ENCODE peak calls at places on chromosomes 4 and X, in seven cellular contexts. One of them, this sample, is unnamed.

GRCh38 chr4:145934434-145935047 is 4.1 kb downstream of the ZNF827 start:
- DNase-seq in CD8-positive, alpha-beta memory T cell: no peak
- DNase-seq in HCT116: no peak
- DNase-seq in CD8-positive, alpha-beta T cell: no peak
- DNase-seq in cardiac muscle cell: peak; percentile 32
- DNase-seq in fibroblast of lung: no peak
- DNase-seq in sigmoid colon: no peak
- DNase-seq in this sample: no peak

GRCh38 chr4:8110071-8110986 is 48.3 kb downstream of the ABLIM2 start:
- DNase-seq in CD8-positive, alpha-beta memory T cell: no peak
- DNase-seq in HCT116: no peak
- DNase-seq in CD8-positive, alpha-beta T cell: no peak
- DNase-seq in cardiac muscle cell: peak; percentile 65
- DNase-seq in fibroblast of lung: peak; percentile 30
- DNase-seq in sigmoid colon: no peak
- DNase-seq in this sample: peak; percentile 93

GRCh38 chrX:152259150-152259549 is 120.8 kb upstream of the MAGEA10 start:
- DNase-seq in CD8-positive, alpha-beta memory T cell: no peak
- DNase-seq in HCT116: no peak
- DNase-seq in CD8-positive, alpha-beta T cell: no peak
- DNase-seq in cardiac muscle cell: no peak
- DNase-seq in fibroblast of lung: no peak
- DNase-seq in sigmoid colon: no peak
- DNase-seq in this sample: no peak

GRCh38 chr4:183960021-183960420 is 54.9 kb downstream of the STOX2 start:
- DNase-seq in CD8-positive, alpha-beta memory T cell: no peak
- DNase-seq in HCT116: no peak
- DNase-seq in CD8-positive, alpha-beta T cell: no peak
- DNase-seq in cardiac muscle cell: peak; percentile 34
- DNase-seq in fibroblast of lung: peak; percentile 84
- DNase-seq in sigmoid colon: peak; percentile 68
- DNase-seq in this sample: peak; percentile 63

GRCh38 chr4:147547314-147548056 is 66.6 kb downstream of the EDNRA start:
- DNase-seq in CD8-positive, alpha-beta memory T cell: no peak
- DNase-seq in HCT116: no peak
- DNase-seq in CD8-positive, alpha-beta T cell: no peak
- DNase-seq in cardiac muscle cell: no peak
- DNase-seq in fibroblast of lung: peak; percentile 85
- DNase-seq in sigmoid colon: no peak
- DNase-seq in this sample: no peak

GRCh38 chr4:188714907-188715306 is 575.7 kb downstream of the TRIML1 start:
- DNase-seq in CD8-positive, alpha-beta memory T cell: no peak
- DNase-seq in HCT116: no peak
- DNase-seq in CD8-positive, alpha-beta T cell: no peak
- DNase-seq in cardiac muscle cell: no peak
- DNase-seq in fibroblast of lung: peak; percentile 20
- DNase-seq in sigmoid colon: no peak
- DNase-seq in this sample: no peak

GRCh38 chr4:101136373-101137370 is 210.7 kb downstream of the PPP3CA start:
- DNase-seq in CD8-positive, alpha-beta memory T cell: no peak
- DNase-seq in HCT116: no peak
- DNase-seq in CD8-positive, alpha-beta T cell: no peak
- DNase-seq in cardiac muscle cell: no peak
- DNase-seq in fibroblast of lung: no peak
- DNase-seq in sigmoid colon: no peak
- DNase-seq in this sample: no peak

GRCh38 chr4:73729534-73730165 is 10.7 kb upstream of the CXCL8 start:
- DNase-seq in CD8-positive, alpha-beta memory T cell: no peak
- DNase-seq in HCT116: peak; percentile 54
- DNase-seq in CD8-positive, alpha-beta T cell: peak; percentile 11
- DNase-seq in cardiac muscle cell: peak; percentile 66
- DNase-seq in fibroblast of lung: peak; percentile 69
- DNase-seq in sigmoid colon: peak; percentile 85
- DNase-seq in this sample: peak; percentile 42

GRCh38 chr4:128782875-128783614 is 26.5 kb upstream of the JADE1 start:
- DNase-seq in CD8-positive, alpha-beta memory T cell: no peak
- DNase-seq in HCT116: no peak
- DNase-seq in CD8-positive, alpha-beta T cell: no peak
- DNase-seq in cardiac muscle cell: no peak
- DNase-seq in fibroblast of lung: peak; percentile 79
- DNase-seq in sigmoid colon: no peak
- DNase-seq in this sample: no peak

GRCh38 chr4:8675383-8675782 is 82.8 kb downstream of the CPZ start:
- DNase-seq in CD8-positive, alpha-beta memory T cell: no peak
- DNase-seq in HCT116: no peak
- DNase-seq in CD8-positive, alpha-beta T cell: no peak
- DNase-seq in cardiac muscle cell: peak; percentile 85
- DNase-seq in fibroblast of lung: no peak
- DNase-seq in sigmoid colon: peak; percentile 55
- DNase-seq in this sample: peak; percentile 95

GRCh38 chr4:125624951-125625350 is 310.2 kb downstream of the FAT4 start:
- DNase-seq in CD8-positive, alpha-beta memory T cell: no peak
- DNase-seq in HCT116: no peak
- DNase-seq in CD8-positive, alpha-beta T cell: no peak
- DNase-seq in cardiac muscle cell: no peak
- DNase-seq in fibroblast of lung: no peak
- DNase-seq in sigmoid colon: no peak
- DNase-seq in this sample: no peak

GRCh38 chr4:125620066-125620850 is 305.5 kb downstream of the FAT4 start:
- DNase-seq in CD8-positive, alpha-beta memory T cell: no peak
- DNase-seq in HCT116: no peak
- DNase-seq in CD8-positive, alpha-beta T cell: no peak
- DNase-seq in cardiac muscle cell: no peak
- DNase-seq in fibroblast of lung: no peak
- DNase-seq in sigmoid colon: no peak
- DNase-seq in this sample: no peak
- H3K4me3 ChIP-seq in CD8-positive, alpha-beta memory T cell: no peak overlapping the region
- H3K4me3 ChIP-seq in HCT116: no peak overlapping the region
- H3K4me3 ChIP-seq in CD8-positive, alpha-beta T cell: no peak overlapping the region
- H3K4me3 ChIP-seq in cardiac muscle cell: no peak overlapping the region
- H3K4me3 ChIP-seq in fibroblast of lung: peak overlapping the region; percentile 29
- H3K4me3 ChIP-seq in sigmoid colon: no peak overlapping the region
- H3K4me3 ChIP-seq in this sample: no peak overlapping the region

DNA sequence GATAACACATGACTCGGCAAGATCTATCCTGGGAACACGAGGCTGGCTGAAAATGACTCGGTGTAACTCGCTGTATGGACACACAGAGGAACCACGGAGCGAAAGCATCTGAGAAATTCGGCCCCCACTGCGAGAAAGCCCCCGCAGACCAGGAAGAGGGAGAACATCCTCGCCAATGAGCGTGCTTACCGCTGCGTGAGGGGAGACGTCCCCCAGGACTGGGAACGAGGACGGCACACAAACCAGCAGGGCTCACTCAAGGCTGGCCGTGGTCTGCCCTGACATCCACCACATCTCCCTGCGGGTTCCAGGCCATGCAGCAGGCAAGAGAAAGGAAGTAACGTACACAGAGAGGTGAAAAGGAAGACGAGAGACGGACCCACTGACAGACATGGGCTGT is 17.6 kb upstream of the GTPBP6 start:
- DNase-seq in CD8-positive, alpha-beta memory T cell: no peak
- DNase-seq in HCT116: no peak
- DNase-seq in CD8-positive, alpha-beta T cell: no peak
- DNase-seq in cardiac muscle cell: no peak
- DNase-seq in fibroblast of lung: no peak
- DNase-seq in sigmoid colon: peak; percentile 48
- DNase-seq in this sample: no peak
- H3K36me3 ChIP-seq in CD8-positive, alpha-beta memory T cell: no peaks in the 10 kb centered on the region
- H3K36me3 ChIP-seq in HCT116: no peaks in the 10 kb centered on the region
- H3K36me3 ChIP-seq in CD8-positive, alpha-beta T cell: no peaks in the 10 kb centered on the region
- H3K36me3 ChIP-seq in cardiac muscle cell: peaks cover 5% of the 10 kb centered on the region
- H3K36me3 ChIP-seq in fibroblast of lung: peaks cover 1% of the 10 kb centered on the region
- H3K36me3 ChIP-seq in sigmoid colon: peaks cover 6% of the 10 kb centered on the region
- H3K36me3 ChIP-seq in this sample: peaks cover 4% of the 10 kb centered on the region

DNA sequence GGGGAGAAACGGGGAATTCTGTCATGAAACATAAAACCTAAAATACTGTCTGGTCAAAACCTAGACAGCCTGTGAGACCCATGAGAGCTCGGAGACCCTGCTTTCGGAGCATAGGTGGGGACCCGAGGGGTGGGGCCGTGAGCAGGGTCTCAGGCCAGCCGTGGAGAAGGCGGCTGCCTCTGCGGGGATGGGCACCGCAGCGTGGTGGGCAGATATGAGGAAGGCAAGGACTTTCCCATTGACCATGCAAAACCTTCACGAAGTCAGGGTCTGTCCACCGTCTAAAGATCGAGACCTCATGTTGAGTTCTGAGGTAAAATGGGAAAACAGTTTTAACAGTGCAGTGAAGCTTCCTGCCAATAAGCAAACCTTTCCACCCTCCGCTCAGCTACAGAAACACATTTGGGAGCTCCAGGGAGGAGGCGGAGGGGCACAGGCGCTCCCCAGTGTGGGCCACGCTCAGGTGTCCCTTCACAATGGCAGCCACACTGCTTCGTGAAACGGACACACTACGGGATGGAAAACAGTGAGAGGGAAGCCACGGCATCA is 74.4 kb downstream of the SORBS2 start:
- DNase-seq in CD8-positive, alpha-beta memory T cell: no peak
- DNase-seq in HCT116: no peak
- DNase-seq in CD8-positive, alpha-beta T cell: no peak
- DNase-seq in cardiac muscle cell: no peak
- DNase-seq in fibroblast of lung: no peak
- DNase-seq in sigmoid colon: no peak
- DNase-seq in this sample: no peak
- H3K4me3 ChIP-seq in CD8-positive, alpha-beta memory T cell: no peak overlapping the region
- H3K4me3 ChIP-seq in HCT116: no peak overlapping the region
- H3K4me3 ChIP-seq in CD8-positive, alpha-beta T cell: no peak overlapping the region
- H3K4me3 ChIP-seq in cardiac muscle cell: no peak overlapping the region
- H3K4me3 ChIP-seq in fibroblast of lung: peak overlapping the region; percentile 32
- H3K4me3 ChIP-seq in sigmoid colon: peak overlapping the region; percentile 38
- H3K4me3 ChIP-seq in this sample: no peak overlapping the region

GRCh38 chr4:124685851-124686250 is 26.7 kb downstream of the ANKRD50 start:
- DNase-seq in CD8-positive, alpha-beta memory T cell: no peak
- DNase-seq in HCT116: no peak
- DNase-seq in CD8-positive, alpha-beta T cell: no peak
- DNase-seq in cardiac muscle cell: no peak
- DNase-seq in fibroblast of lung: peak; percentile 34
- DNase-seq in sigmoid colon: no peak
- DNase-seq in this sample: no peak

GRCh38 chr4:124684301-124684700 is 28.2 kb downstream of the ANKRD50 start:
- DNase-seq in CD8-positive, alpha-beta memory T cell: no peak
- DNase-seq in HCT116: no peak
- DNase-seq in CD8-positive, alpha-beta T cell: no peak
- DNase-seq in cardiac muscle cell: no peak
- DNase-seq in fibroblast of lung: no peak
- DNase-seq in sigmoid colon: no peak
- DNase-seq in this sample: no peak

GRCh38 chr4:124691801-124692200 is 20.7 kb downstream of the ANKRD50 start:
- DNase-seq in CD8-positive, alpha-beta memory T cell: no peak
- DNase-seq in HCT116: no peak
- DNase-seq in CD8-positive, alpha-beta T cell: no peak
- DNase-seq in cardiac muscle cell: no peak
- DNase-seq in fibroblast of lung: no peak
- DNase-seq in sigmoid colon: no peak
- DNase-seq in this sample: no peak

GRCh38 chr4:124686279-124686678 is 26.3 kb downstream of the ANKRD50 start:
- DNase-seq in CD8-positive, alpha-beta memory T cell: no peak
- DNase-seq in HCT116: no peak
- DNase-seq in CD8-positive, alpha-beta T cell: no peak
- DNase-seq in cardiac muscle cell: no peak
- DNase-seq in fibroblast of lung: no peak
- DNase-seq in sigmoid colon: no peak
- DNase-seq in this sample: peak; percentile 65
- H3K36me3 ChIP-seq in CD8-positive, alpha-beta memory T cell: no peaks in the 10 kb centered on the region
- H3K36me3 ChIP-seq in HCT116: no peaks in the 10 kb centered on the region
- H3K36me3 ChIP-seq in CD8-positive, alpha-beta T cell: no peaks in the 10 kb centered on the region
- H3K36me3 ChIP-seq in cardiac muscle cell: no peaks in the 10 kb centered on the region
- H3K36me3 ChIP-seq in fibroblast of lung: no peaks in the 10 kb centered on the region
- H3K36me3 ChIP-seq in sigmoid colon: no peaks in the 10 kb centered on the region
- H3K36me3 ChIP-seq in this sample: no peaks in the 10 kb centered on the region

GRCh38 chr4:169266081-169266480 is 4.7 kb downstream of the SH3RF1 start:
- DNase-seq in CD8-positive, alpha-beta memory T cell: no peak
- DNase-seq in HCT116: no peak
- DNase-seq in CD8-positive, alpha-beta T cell: no peak
- DNase-seq in cardiac muscle cell: no peak
- DNase-seq in fibroblast of lung: no peak
- DNase-seq in sigmoid colon: no peak
- DNase-seq in this sample: no peak
- H3K4me3 ChIP-seq in CD8-positive, alpha-beta memory T cell: no peak overlapping the region
- H3K4me3 ChIP-seq in HCT116: no peak overlapping the region
- H3K4me3 ChIP-seq in CD8-positive, alpha-beta T cell: no peak overlapping the region
- H3K4me3 ChIP-seq in cardiac muscle cell: no peak overlapping the region
- H3K4me3 ChIP-seq in fibroblast of lung: no peak overlapping the region
- H3K4me3 ChIP-seq in sigmoid colon: no peak overlapping the region
- H3K4me3 ChIP-seq in this sample: no peak overlapping the region

GRCh38 chr4:25402521-25402920 is 25.5 kb downstream of the ANAPC4 start:
- DNase-seq in CD8-positive, alpha-beta memory T cell: no peak
- DNase-seq in HCT116: no peak
- DNase-seq in CD8-positive, alpha-beta T cell: no peak
- DNase-seq in cardiac muscle cell: no peak
- DNase-seq in fibroblast of lung: peak; percentile 56
- DNase-seq in sigmoid colon: no peak
- DNase-seq in this sample: no peak

GRCh38 chr4:25410820-25411529 is 33.9 kb downstream of the ANAPC4 start:
- DNase-seq in CD8-positive, alpha-beta memory T cell: no peak
- DNase-seq in HCT116: no peak
- DNase-seq in CD8-positive, alpha-beta T cell: no peak
- DNase-seq in cardiac muscle cell: no peak
- DNase-seq in fibroblast of lung: no peak
- DNase-seq in sigmoid colon: no peak
- DNase-seq in this sample: no peak

GRCh38 chr4:25405453-25405852 is 28.4 kb downstream of the ANAPC4 start:
- DNase-seq in CD8-positive, alpha-beta memory T cell: no peak
- DNase-seq in HCT116: no peak
- DNase-seq in CD8-positive, alpha-beta T cell: no peak
- DNase-seq in cardiac muscle cell: no peak
- DNase-seq in fibroblast of lung: no peak
- DNase-seq in sigmoid colon: no peak
- DNase-seq in this sample: no peak

GRCh38 chr4:25403699-25404098 is 26.6 kb downstream of the ANAPC4 start:
- DNase-seq in CD8-positive, alpha-beta memory T cell: no peak
- DNase-seq in HCT116: no peak
- DNase-seq in CD8-positive, alpha-beta T cell: no peak
- DNase-seq in cardiac muscle cell: no peak
- DNase-seq in fibroblast of lung: no peak
- DNase-seq in sigmoid colon: no peak
- DNase-seq in this sample: no peak

DNA sequence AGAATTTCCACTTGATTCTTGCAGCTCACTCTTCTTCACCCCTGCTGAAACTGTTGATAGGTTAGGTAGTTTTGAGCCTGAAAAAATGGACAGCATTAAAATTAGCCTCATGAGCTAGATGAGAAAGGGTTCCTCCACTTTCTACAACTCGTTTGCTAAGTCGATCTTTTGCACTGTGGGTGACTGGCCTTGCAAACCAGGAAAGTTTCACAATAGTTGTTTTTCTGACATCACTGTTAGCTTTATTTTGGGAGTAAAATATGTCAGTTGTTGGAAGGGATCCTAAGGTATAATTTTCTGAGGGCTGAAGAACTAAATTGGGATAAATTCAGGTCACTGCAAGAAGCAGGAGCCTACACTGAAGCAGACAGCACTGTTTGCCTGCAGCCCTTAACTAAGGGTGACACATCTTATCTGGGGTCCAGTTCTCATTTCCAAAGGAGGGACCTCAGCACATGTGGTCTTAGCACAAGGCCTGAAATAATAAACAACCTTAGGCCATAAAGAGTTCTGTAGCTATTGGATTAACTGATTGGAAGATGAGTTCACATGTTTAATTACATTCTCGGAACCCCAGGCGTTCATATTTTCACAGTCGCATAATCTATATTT is 29.1 kb downstream of the ANAPC4 start:
- DNase-seq in CD8-positive, alpha-beta memory T cell: no peak
- DNase-seq in HCT116: no peak
- DNase-seq in CD8-positive, alpha-beta T cell: no peak
- DNase-seq in cardiac muscle cell: no peak
- DNase-seq in fibroblast of lung: peak; percentile 26
- DNase-seq in sigmoid colon: no peak
- DNase-seq in this sample: no peak
- H3K36me3 ChIP-seq in CD8-positive, alpha-beta memory T cell: peaks cover 45% of the 10 kb centered on the region
- H3K36me3 ChIP-seq in HCT116: peaks cover 24% of the 10 kb centered on the region
- H3K36me3 ChIP-seq in CD8-positive, alpha-beta T cell: peaks cover 32% of the 10 kb centered on the region
- H3K36me3 ChIP-seq in cardiac muscle cell: peaks cover 36% of the 10 kb centered on the region
- H3K36me3 ChIP-seq in fibroblast of lung: peaks cover 2% of the 10 kb centered on the region
- H3K36me3 ChIP-seq in sigmoid colon: peaks cover 98% of the 10 kb centered on the region
- H3K36me3 ChIP-seq in this sample: peaks cover 7% of the 10 kb centered on the region

GRCh38 chr4:113757486-113757885 is 4.1 kb downstream of the CAMK2D start:
- DNase-seq in CD8-positive, alpha-beta memory T cell: no peak
- DNase-seq in HCT116: no peak
- DNase-seq in CD8-positive, alpha-beta T cell: no peak
- DNase-seq in cardiac muscle cell: no peak
- DNase-seq in fibroblast of lung: no peak
- DNase-seq in sigmoid colon: no peak
- DNase-seq in this sample: no peak
- H3K4me3 ChIP-seq in CD8-positive, alpha-beta memory T cell: no peak overlapping the region
- H3K4me3 ChIP-seq in HCT116: no peak overlapping the region
- H3K4me3 ChIP-seq in CD8-positive, alpha-beta T cell: no peak overlapping the region
- H3K4me3 ChIP-seq in cardiac muscle cell: no peak overlapping the region
- H3K4me3 ChIP-seq in fibroblast of lung: peak overlapping the region; percentile 90
- H3K4me3 ChIP-seq in sigmoid colon: no peak overlapping the region
- H3K4me3 ChIP-seq in this sample: no peak overlapping the region